ENCODE peak calls at places on chromosome 1, in six cellular contexts. One of them, this sample, is unnamed.
A peak's percentile ranks its signal among the peaks of the same experiment; 100 is the strongest.

GRCh38 chr1:76759950-76760349 is 107.3 kb upstream of the ST6GALNAC5 start:
- DNase-seq in body of pancreas: peak; percentile 24
- DNase-seq in uterus: no peak
- DNase-seq in effector memory CD4-positive, alpha-beta T cell: no peak
- DNase-seq in pancreas: no peak
- DNase-seq in tibial artery: no peak
- DNase-seq in this sample: no peak

GRCh38 chr1:189315035-189315927 is 1162.4 kb downstream of the BRINP3 start:
- DNase-seq in pancreas: no peak
- DNase-seq in tibial artery: no peak
- DNase-seq in uterus: no peak
- DNase-seq in effector memory CD4-positive, alpha-beta T cell: no peak
- DNase-seq in body of pancreas: no peak
- DNase-seq in this sample: no peak

GRCh38 chr1:15412843-15413242 is 3.2 kb downstream of the EFHD2 start:
- DNase-seq in effector memory CD4-positive, alpha-beta T cell: no peak
- DNase-seq in body of pancreas: peak; percentile 81
- DNase-seq in uterus: no peak
- DNase-seq in tibial artery: no peak
- DNase-seq in pancreas: peak; percentile 80
- DNase-seq in this sample: peak; percentile 71

GRCh38 chr1:236795757-236796719 is 946 bp downstream of the MTR start:
- DNase-seq in tibial artery: no peak
- DNase-seq in uterus: no peak
- DNase-seq in body of pancreas: no peak
- DNase-seq in effector memory CD4-positive, alpha-beta T cell: no peak
- DNase-seq in pancreas: no peak
- DNase-seq in this sample: no peak

GRCh38 chr1:42928859-42929258 is 29.8 kb downstream of the SLC2A1 start:
- DNase-seq in tibial artery: no peak
- DNase-seq in uterus: no peak
- DNase-seq in pancreas: no peak
- DNase-seq in effector memory CD4-positive, alpha-beta T cell: no peak
- DNase-seq in body of pancreas: no peak
- DNase-seq in this sample: no peak

GRCh38 chr1:21814981-21815583 is 3.0 kb downstream of the LDLRAD2 start:
- DNase-seq in effector memory CD4-positive, alpha-beta T cell: no peak
- DNase-seq in body of pancreas: no peak
- DNase-seq in tibial artery: no peak
- DNase-seq in uterus: no peak
- DNase-seq in pancreas: no peak
- DNase-seq in this sample: no peak

GRCh38 chr1:230242317-230242716 is 175.3 kb downstream of the GALNT2 start:
- DNase-seq in pancreas: no peak
- DNase-seq in uterus: no peak
- DNase-seq in effector memory CD4-positive, alpha-beta T cell: no peak
- DNase-seq in tibial artery: no peak
- DNase-seq in body of pancreas: no peak
- DNase-seq in this sample: no peak

GRCh38 chr1:115642168-115643072 is 650 bp downstream of the VANGL1 start:
- DNase-seq in tibial artery: peak; percentile 26
- DNase-seq in pancreas: peak; percentile 84
- DNase-seq in uterus: peak; percentile 26
- DNase-seq in body of pancreas: peak; percentile 73
- DNase-seq in effector memory CD4-positive, alpha-beta T cell: no peak
- DNase-seq in this sample: peak; percentile 59

GRCh38 chr1:174157157-174157806 is 2.0 kb upstream of the RABGAP1L start:
- DNase-seq in pancreas: no peak
- DNase-seq in effector memory CD4-positive, alpha-beta T cell: no peak
- DNase-seq in uterus: no peak
- DNase-seq in tibial artery: no peak
- DNase-seq in body of pancreas: no peak
- DNase-seq in this sample: no peak

GRCh38 chr1:23496490-23497181 is 12.7 kb upstream of the ASAP3 start:
- DNase-seq in body of pancreas: no peak
- DNase-seq in tibial artery: no peak
- DNase-seq in uterus: no peak
- DNase-seq in effector memory CD4-positive, alpha-beta T cell: no peak
- DNase-seq in pancreas: no peak
- DNase-seq in this sample: no peak

GRCh38 chr1:72218141-72218739 is 64.1 kb downstream of the NEGR1 start:
- DNase-seq in body of pancreas: no peak
- DNase-seq in pancreas: no peak
- DNase-seq in tibial artery: no peak
- DNase-seq in effector memory CD4-positive, alpha-beta T cell: no peak
- DNase-seq in uterus: no peak
- DNase-seq in this sample: no peak

GRCh38 chr1:236311040-236311439 is 29.3 kb upstream of the ERO1B start:
- DNase-seq in effector memory CD4-positive, alpha-beta T cell: no peak
- DNase-seq in tibial artery: no peak
- DNase-seq in uterus: no peak
- DNase-seq in body of pancreas: no peak
- DNase-seq in pancreas: no peak
- DNase-seq in this sample: no peak

GRCh38 chr1:44775930-44776748 is 799 bp downstream of the RPS8 start:
- DNase-seq in uterus: peak; percentile 36
- DNase-seq in body of pancreas: peak; percentile 31
- DNase-seq in tibial artery: peak; percentile 41
- DNase-seq in effector memory CD4-positive, alpha-beta T cell: no peak
- DNase-seq in pancreas: peak; percentile 63
- DNase-seq in this sample: peak; percentile 62

GRCh38 chr1:45403298-45404079 is 63.2 kb upstream of the MUTYH start:
- DNase-seq in effector memory CD4-positive, alpha-beta T cell: no peak
- DNase-seq in body of pancreas: no peak
- DNase-seq in uterus: no peak
- DNase-seq in pancreas: no peak
- DNase-seq in tibial artery: no peak
- DNase-seq in this sample: no peak

GRCh38 chr1:44609412-44609767 is 64.9 kb downstream of the TMEM53 start:
- DNase-seq in tibial artery: peak; percentile 34
- DNase-seq in uterus: peak; percentile 71
- DNase-seq in body of pancreas: peak; percentile 70
- DNase-seq in effector memory CD4-positive, alpha-beta T cell: no peak
- DNase-seq in pancreas: peak; percentile 70
- DNase-seq in this sample: peak; percentile 85

GRCh38 chr1:7454052-7454815 is 316.9 kb upstream of the VAMP3 start:
- DNase-seq in tibial artery: no peak
- DNase-seq in effector memory CD4-positive, alpha-beta T cell: no peak
- DNase-seq in pancreas: no peak
- DNase-seq in body of pancreas: no peak
- DNase-seq in uterus: no peak
- DNase-seq in this sample: no peak

GRCh38 chr1:37415611-37416244 is 58.7 kb upstream of the ZC3H12A start:
- DNase-seq in body of pancreas: no peak
- DNase-seq in effector memory CD4-positive, alpha-beta T cell: no peak
- DNase-seq in uterus: no peak
- DNase-seq in pancreas: no peak
- DNase-seq in tibial artery: no peak
- DNase-seq in this sample: no peak

GRCh38 chr1:212700892-212701819 is 1.5 kb upstream of the BATF3 start:
- DNase-seq in pancreas: peak; percentile 62
- DNase-seq in tibial artery: peak; percentile 72
- DNase-seq in effector memory CD4-positive, alpha-beta T cell: no peak
- DNase-seq in body of pancreas: peak; percentile 44
- DNase-seq in uterus: peak; percentile 59
- DNase-seq in this sample: peak; percentile 85

GRCh38 chr1:7255303-7256058 is 470.2 kb downstream of the CAMTA1 start:
- DNase-seq in effector memory CD4-positive, alpha-beta T cell: no peak
- DNase-seq in body of pancreas: no peak
- DNase-seq in uterus: no peak
- DNase-seq in pancreas: no peak
- DNase-seq in tibial artery: no peak
- DNase-seq in this sample: no peak

GRCh38 chr1:221868894-221869293 is 127.0 kb upstream of the DUSP10 start:
- DNase-seq in body of pancreas: no peak
- DNase-seq in uterus: no peak
- DNase-seq in pancreas: no peak
- DNase-seq in effector memory CD4-positive, alpha-beta T cell: no peak
- DNase-seq in tibial artery: no peak
- DNase-seq in this sample: no peak

GRCh38 chr1:59375321-59376220 is 78.7 kb downstream of the FGGY start:
- DNase-seq in pancreas: no peak
- DNase-seq in body of pancreas: no peak
- DNase-seq in uterus: no peak
- DNase-seq in tibial artery: no peak
- DNase-seq in effector memory CD4-positive, alpha-beta T cell: no peak
- DNase-seq in this sample: no peak

GRCh38 chr1:52530563-52531144 is 22.2 kb downstream of the TUT4 start:
- DNase-seq in uterus: no peak
- DNase-seq in tibial artery: no peak
- DNase-seq in body of pancreas: no peak
- DNase-seq in effector memory CD4-positive, alpha-beta T cell: no peak
- DNase-seq in pancreas: no peak
- DNase-seq in this sample: no peak

GRCh38 chr1:172882385-172882784 is 168.4 kb downstream of the TNFSF18 start:
- DNase-seq in uterus: no peak
- DNase-seq in body of pancreas: no peak
- DNase-seq in pancreas: no peak
- DNase-seq in effector memory CD4-positive, alpha-beta T cell: no peak
- DNase-seq in tibial artery: no peak
- DNase-seq in this sample: no peak

GRCh38 chr1:203142124-203142523 is 14.6 kb downstream of the ADORA1 start:
- DNase-seq in body of pancreas: no peak
- DNase-seq in effector memory CD4-positive, alpha-beta T cell: no peak
- DNase-seq in pancreas: no peak
- DNase-seq in uterus: no peak
- DNase-seq in tibial artery: no peak
- DNase-seq in this sample: peak; percentile 20

GRCh38 chr1:205680073-205680851 is at the start of gene SLC45A3:
- DNase-seq in effector memory CD4-positive, alpha-beta T cell: no peak
- DNase-seq in pancreas: peak; percentile 71
- DNase-seq in tibial artery: no peak
- DNase-seq in uterus: no peak
- DNase-seq in body of pancreas: peak; percentile 53
- DNase-seq in this sample: no peak

GRCh38 chr1:5368211-5368610 is 624.0 kb downstream of the NPHP4 start:
- DNase-seq in body of pancreas: no peak
- DNase-seq in pancreas: no peak
- DNase-seq in tibial artery: no peak
- DNase-seq in effector memory CD4-positive, alpha-beta T cell: no peak
- DNase-seq in uterus: no peak
- DNase-seq in this sample: no peak

GRCh38 chr1:226816585-226816984 is 53.8 kb upstream of the PSEN2 start:
- DNase-seq in pancreas: no peak
- DNase-seq in uterus: no peak
- DNase-seq in body of pancreas: no peak
- DNase-seq in tibial artery: no peak
- DNase-seq in effector memory CD4-positive, alpha-beta T cell: no peak
- DNase-seq in this sample: no peak

GRCh38 chr1:58738873-58739272 is 39.0 kb upstream of the MYSM1 start:
- DNase-seq in pancreas: no peak
- DNase-seq in uterus: no peak
- DNase-seq in tibial artery: peak; percentile 27
- DNase-seq in body of pancreas: no peak
- DNase-seq in effector memory CD4-positive, alpha-beta T cell: no peak
- DNase-seq in this sample: no peak

GRCh38 chr1:60049188-60049587 is 24.4 kb downstream of the C1orf87 start:
- DNase-seq in pancreas: no peak
- DNase-seq in tibial artery: no peak
- DNase-seq in uterus: no peak
- DNase-seq in body of pancreas: no peak
- DNase-seq in effector memory CD4-positive, alpha-beta T cell: no peak
- DNase-seq in this sample: no peak

GRCh38 chr1:154810571-154810970 is 59.5 kb downstream of the KCNN3 start:
- DNase-seq in uterus: no peak
- DNase-seq in effector memory CD4-positive, alpha-beta T cell: no peak
- DNase-seq in pancreas: no peak
- DNase-seq in body of pancreas: no peak
- DNase-seq in tibial artery: no peak
- DNase-seq in this sample: no peak
- H3K27ac ChIP-seq in uterus: peak overlapping the region; percentile 74
- H3K27ac ChIP-seq in effector memory CD4-positive, alpha-beta T cell: no peak overlapping the region
- H3K27ac ChIP-seq in pancreas: no peak overlapping the region
- H3K27ac ChIP-seq in body of pancreas: no peak overlapping the region
- H3K27ac ChIP-seq in tibial artery: no peak overlapping the region
- H3K27ac ChIP-seq in this sample: no peak overlapping the region

GRCh38 chr1:201025571-201026002 is 2.1 kb upstream of the KIF21B start:
- DNase-seq in uterus: no peak
- DNase-seq in pancreas: no peak
- DNase-seq in body of pancreas: no peak
- DNase-seq in tibial artery: no peak
- DNase-seq in effector memory CD4-positive, alpha-beta T cell: no peak
- DNase-seq in this sample: no peak
- H3K4me3 ChIP-seq in uterus: no peak overlapping the region
- H3K4me3 ChIP-seq in pancreas: no peak overlapping the region
- H3K4me3 ChIP-seq in body of pancreas: no peak overlapping the region
- H3K4me3 ChIP-seq in tibial artery: no peak overlapping the region
- H3K4me3 ChIP-seq in effector memory CD4-positive, alpha-beta T cell: no peak overlapping the region
- H3K4me3 ChIP-seq in this sample: no peak overlapping the region

GRCh38 chr1:40383095-40383487 is 9.6 kb downstream of the SMAP2 start:
- DNase-seq in effector memory CD4-positive, alpha-beta T cell: no peak
- DNase-seq in body of pancreas: peak; percentile 50
- DNase-seq in pancreas: no peak
- DNase-seq in uterus: no peak
- DNase-seq in tibial artery: no peak
- DNase-seq in this sample: no peak
- H3K4me1 ChIP-seq in effector memory CD4-positive, alpha-beta T cell: peaks cover 67% of the 10 kb centered on the region
- H3K4me1 ChIP-seq in body of pancreas: peaks cover 85% of the 10 kb centered on the region
- H3K4me1 ChIP-seq in pancreas: peaks cover 64% of the 10 kb centered on the region
- H3K4me1 ChIP-seq in uterus: no peaks in the 10 kb centered on the region
- H3K4me1 ChIP-seq in tibial artery: peaks cover 67% of the 10 kb centered on the region
- H3K4me1 ChIP-seq in this sample: no peaks in the 10 kb centered on the region

GRCh38 chr1:209882286-209882685 is 54.5 kb downstream of the UTP25 start:
- DNase-seq in body of pancreas: no peak
- DNase-seq in tibial artery: no peak
- DNase-seq in effector memory CD4-positive, alpha-beta T cell: no peak
- DNase-seq in pancreas: no peak
- DNase-seq in uterus: no peak
- DNase-seq in this sample: no peak

GRCh38 chr1:209877109-209877764 is 49.5 kb downstream of the UTP25 start:
- DNase-seq in tibial artery: no peak
- DNase-seq in effector memory CD4-positive, alpha-beta T cell: no peak
- DNase-seq in uterus: no peak
- DNase-seq in body of pancreas: no peak
- DNase-seq in pancreas: no peak
- DNase-seq in this sample: no peak

GRCh38 chr1:209879539-209879938 is 51.8 kb downstream of the UTP25 start:
- DNase-seq in effector memory CD4-positive, alpha-beta T cell: no peak
- DNase-seq in tibial artery: no peak
- DNase-seq in pancreas: no peak
- DNase-seq in body of pancreas: no peak
- DNase-seq in uterus: no peak
- DNase-seq in this sample: no peak

GRCh38 chr1:209881271-209882018 is 53.7 kb downstream of the UTP25 start:
- DNase-seq in uterus: no peak
- DNase-seq in pancreas: no peak
- DNase-seq in body of pancreas: no peak
- DNase-seq in effector memory CD4-positive, alpha-beta T cell: no peak
- DNase-seq in tibial artery: no peak
- DNase-seq in this sample: no peak

DNA sequence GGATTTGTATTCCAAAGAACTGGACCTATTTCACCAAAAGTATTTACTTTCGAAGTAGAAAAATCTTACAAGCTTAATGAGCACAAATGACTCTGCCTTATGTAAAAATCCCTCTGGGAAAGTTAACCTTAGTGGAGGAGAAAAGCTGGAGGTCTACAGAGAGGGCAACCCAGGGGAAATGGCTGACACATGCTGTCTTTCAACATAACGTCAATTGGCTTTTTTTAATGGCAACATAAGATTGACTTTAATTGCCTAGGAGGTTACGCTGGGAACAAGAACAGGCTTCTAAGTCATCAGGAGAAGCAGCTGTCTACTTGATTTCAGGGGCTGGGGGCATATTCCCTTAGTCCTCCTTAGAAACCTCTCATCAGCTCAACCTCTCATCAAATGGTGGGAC is 52.3 kb downstream of the UTP25 start:
- DNase-seq in uterus: no peak
- DNase-seq in tibial artery: no peak
- DNase-seq in effector memory CD4-positive, alpha-beta T cell: no peak
- DNase-seq in body of pancreas: no peak
- DNase-seq in pancreas: no peak
- DNase-seq in this sample: no peak
- H3K27ac ChIP-seq in uterus: no peak overlapping the region
- H3K27ac ChIP-seq in tibial artery: no peak overlapping the region
- H3K27ac ChIP-seq in effector memory CD4-positive, alpha-beta T cell: no peak overlapping the region
- H3K27ac ChIP-seq in body of pancreas: no peak overlapping the region
- H3K27ac ChIP-seq in pancreas: no peak overlapping the region
- H3K27ac ChIP-seq in this sample: no peak overlapping the region